ENCODE peak calls at places on chromosomes 1 and 21, in nine cellular contexts. P is cardiac muscle cell; T is iPS-NIHi11; X is HFF-Myc; A is T-helper 2 cell; H is AG04450; K is endothelial cell; S is stimulated activated naive B cell treated with anti-CD40 and anti-IgM and Interleukin-4, amounts not matched to agents 10 μg/mL and 1 μg/mL and 100 μg/mL, for 72 hours; Y is RWPE1. L is an unnamed sample.

GRCh38 chr1:16392740-16393139 is 25.7 kb downstream of the SZRD1 start:
- DNase-seq in P (no peak), T (no peak), X (no peak), A (no peak), H (no peak), K (no peak), S (no peak), Y (no peak), L (no peak)

GRCh38 chr1:51578383-51579109 is 38.3 kb upstream of the OSBPL9 start:
- DNase-seq in P (no peak), T (no peak), X (no peak), A (no peak), H (no peak), K (no peak), S (no peak), Y (no peak), L (no peak)

GRCh38 chr1:54805981-54806381 is 4.9 kb upstream of the TTC22 start:
- DNase-seq in P (no peak), T (no peak), X (no peak), A (no peak), H (no peak), K (no peak), S (no peak), Y (no peak), L (no peak)

GRCh38 chr1:223731076-223731770 is 18.9 kb downstream of the CAPN2 start:
- DNase-seq in P (peak), T (no peak), X (no peak), A (no peak), H (no peak), K (no peak), S (no peak), Y (no peak), L (no peak)

GRCh38 chr1:2412773-2413494 is 570 bp upstream of the PEX10 start:
- DNase-seq in P (peak), T (peak), X (no peak), A (no peak), H (no peak), K (no peak), S (peak), Y (no peak), L (no peak)

GRCh38 chr1:184881941-184882648 is 92.2 kb downstream of the NIBAN1 start:
- DNase-seq in P (peak), T (peak), X (no peak), A (no peak), H (no peak), K (no peak), S (no peak), Y (no peak), L (no peak)

GRCh38 chr1:243508964-243509363 is 253.1 kb downstream of the SDCCAG8 start:
- DNase-seq in P (no peak), T (no peak), X (no peak), A (no peak), H (no peak), K (no peak), S (no peak), Y (no peak), L (no peak)

GRCh38 chr1:155759966-155760630 is 71.2 kb downstream of the DAP3 start:
- DNase-seq in P (no peak), T (no peak), X (no peak), A (no peak), H (no peak), K (no peak), S (no peak), Y (peak), L (no peak)

GRCh38 chr1:1164701-1165451 is 8.8 kb upstream of the TTLL10 start:
- DNase-seq in P (no peak), T (no peak), X (no peak), A (no peak), H (no peak), K (no peak), S (no peak), Y (peak), L (no peak)

GRCh38 chr1:225440380-225440957 is 12.6 kb upstream of the LBR start:
- DNase-seq in P (no peak), T (no peak), X (no peak), A (no peak), H (no peak), K (no peak), S (no peak), Y (no peak), L (no peak)

GRCh38 chr1:110203021-110203661 is 7.0 kb upstream of the KCNC4 start:
- DNase-seq in P (peak), T (peak), X (peak), A (peak), H (peak), K (peak), S (peak), Y (peak), L (peak)

GRCh38 chr1:1006305-1007159 is 6.6 kb upstream of the HES4 start:
- DNase-seq in P (no peak), T (no peak), X (no peak), A (no peak), H (no peak), K (no peak), S (no peak), Y (no peak), L (no peak)

GRCh38 chr1:40312238-40313205 is 4.6 kb downstream of the COL9A2 start:
- DNase-seq in P (no peak), T (no peak), X (no peak), A (no peak), H (no peak), K (no peak), S (peak), Y (no peak), L (no peak)

GRCh38 chr1:111463029-111463683 is 10.6 kb upstream of the C1orf162 start:
- DNase-seq in P (peak), T (no peak), X (peak), A (no peak), H (peak), K (no peak), S (no peak), Y (peak), L (no peak)

GRCh38 chr1:14181191-14181793 is 417.2 kb upstream of the KAZN start:
- DNase-seq in P (no peak), T (no peak), X (no peak), A (no peak), H (no peak), K (no peak), S (no peak), Y (no peak), L (no peak)

GRCh38 chr1:13782634-13782995 is 82.6 kb downstream of the PRDM2 start:
- DNase-seq in P (no peak), T (no peak), X (no peak), A (no peak), H (no peak), K (no peak), S (no peak), Y (no peak), L (no peak)

GRCh38 chr1:93501399-93501798 is 53.5 kb downstream of the FNBP1L start:
- DNase-seq in P (no peak), T (no peak), X (no peak), A (no peak), H (no peak), K (no peak), S (no peak), Y (no peak), L (no peak)

GRCh38 chr21:42607525-42608102 is 45.8 kb upstream of the PDE9A start:
- DNase-seq in P (no peak), T (no peak), X (no peak), A (no peak), H (no peak), K (no peak), S (no peak), Y (no peak), L (no peak)

GRCh38 chr1:170854677-170855076 is 80.7 kb upstream of the MROH9 start:
- DNase-seq in P (no peak), T (no peak), X (no peak), A (no peak), H (no peak), K (no peak), S (no peak), Y (no peak), L (no peak)

GRCh38 chr1:72283204-72284083 is 1.1 kb upstream of the NEGR1 start:
- DNase-seq in P (peak), T (peak), X (no peak), A (peak), H (peak), K (peak), S (peak), Y (peak), L (no peak)

GRCh38 chr1:53349369-53349705 is 21.5 kb upstream of the LRP8 start:
- DNase-seq in P (no peak), T (no peak), X (no peak), A (no peak), H (no peak), K (no peak), S (no peak), Y (no peak), L (no peak)

GRCh38 chr1:158149577-158150269 is 31.0 kb upstream of the CD1D start:
- DNase-seq in P (peak), T (peak), X (peak), A (peak), H (peak), K (peak), S (peak), Y (peak), L (peak)

GRCh38 chr1:34685225-34685624 is 69.6 kb upstream of the GJB5 start:
- DNase-seq in P (no peak), T (no peak), X (no peak), A (no peak), H (no peak), K (no peak), S (no peak), Y (no peak), L (no peak)

GRCh38 chr1:203789966-203790365 is 5.5 kb upstream of the ZBED6 start:
- DNase-seq in P (no peak), T (no peak), X (no peak), A (no peak), H (no peak), K (no peak), S (no peak), Y (no peak), L (no peak)

GRCh38 chr1:158105342-158105741 is 75.4 kb upstream of the CD1D start:
- DNase-seq in P (no peak), T (no peak), X (no peak), A (no peak), H (no peak), K (no peak), S (no peak), Y (no peak), L (no peak)

GRCh38 chr21:44846485-44847260 is 26.8 kb downstream of the PTTG1IP start:
- DNase-seq in P (peak), T (no peak), X (no peak), A (no peak), H (no peak), K (no peak), S (peak), Y (peak), L (no peak)

GRCh38 chr1:112794654-112795239 is 79.6 kb upstream of the PPM1J start:
- DNase-seq in P (no peak), T (peak), X (no peak), A (no peak), H (no peak), K (no peak), S (no peak), Y (no peak), L (no peak)

GRCh38 chr1:3069491-3070303 is 694 bp downstream of the PRDM16 start:
- DNase-seq in P (peak), T (no peak), X (no peak), A (no peak), H (no peak), K (peak), S (no peak), Y (peak), L (peak)

GRCh38 chr1:186404454-186405051 is 28.9 kb downstream of the ODR4 start:
- DNase-seq in P (peak), T (peak), X (peak), A (peak), H (peak), K (no peak), S (no peak), Y (peak), L (peak)

GRCh38 chr1:118963456-118964430 is 24.4 kb downstream of the TBX15 start:
- DNase-seq in P (peak), T (no peak), X (peak), A (no peak), H (no peak), K (no peak), S (no peak), Y (peak), L (no peak)

GRCh38 chr1:71081697-71082080 is 854 bp upstream of the ZRANB2 start:
- DNase-seq in P (peak), T (no peak), X (no peak), A (no peak), H (no peak), K (peak), S (no peak), Y (no peak), L (no peak)

L was measured in HTR-8/SVneo.